ENCODE peak calls at places on chromosome 10, in five cellular contexts. One of them, this sample, is unnamed.

GRCh38 chr10:132656283-132657126 is 118.9 kb downstream of the INPP5A start:
- DNase-seq in hepatocyte: no peak
- DNase-seq in Caki2: no peak
- DNase-seq in MV-4-11: no peak
- DNase-seq in HEK293T: no peak
- DNase-seq in this sample: no peak

GRCh38 chr10:97851341-97852001 is 1.8 kb downstream of the GOLGA7B start:
- DNase-seq in hepatocyte: no peak
- DNase-seq in Caki2: no peak
- DNase-seq in HEK293T: no peak
- DNase-seq in MV-4-11: peak
- DNase-seq in this sample: no peak

GRCh38 chr10:3716093-3716492 is 68.9 kb downstream of the KLF6 start:
- DNase-seq in Caki2: no peak
- DNase-seq in hepatocyte: no peak
- DNase-seq in MV-4-11: no peak
- DNase-seq in HEK293T: no peak
- DNase-seq in this sample: no peak

GRCh38 chr10:1715821-1716220 is 21.5 kb downstream of the ADARB2 start:
- DNase-seq in HEK293T: peak
- DNase-seq in Caki2: peak
- DNase-seq in MV-4-11: no peak
- DNase-seq in hepatocyte: peak
- DNase-seq in this sample: peak

GRCh38 chr10:56586391-56586790 is 225.3 kb upstream of the ZWINT start:
- DNase-seq in HEK293T: no peak
- DNase-seq in Caki2: no peak
- DNase-seq in hepatocyte: no peak
- DNase-seq in MV-4-11: no peak
- DNase-seq in this sample: no peak

GRCh38 chr10:12981570-12981969 is 19.9 kb downstream of the CCDC3 start:
- DNase-seq in hepatocyte: no peak
- DNase-seq in MV-4-11: peak
- DNase-seq in HEK293T: no peak
- DNase-seq in Caki2: peak
- DNase-seq in this sample: peak

GRCh38 chr10:43124574-43125273 is 13.5 kb upstream of the CSGALNACT2 start:
- DNase-seq in HEK293T: no peak
- DNase-seq in Caki2: no peak
- DNase-seq in hepatocyte: no peak
- DNase-seq in MV-4-11: no peak
- DNase-seq in this sample: no peak

GRCh38 chr10:79049931-79050895 is 18.6 kb upstream of the ZMIZ1 start:
- DNase-seq in MV-4-11: no peak
- DNase-seq in HEK293T: no peak
- DNase-seq in hepatocyte: no peak
- DNase-seq in Caki2: no peak
- DNase-seq in this sample: no peak

GRCh38 chr10:71964669-71965515 is 697 bp downstream of the CHST3 start:
- DNase-seq in hepatocyte: peak
- DNase-seq in Caki2: peak
- DNase-seq in HEK293T: no peak
- DNase-seq in MV-4-11: no peak
- DNase-seq in this sample: no peak

GRCh38 chr10:58952747-58953466 is 223.5 kb upstream of the PHYHIPL start:
- DNase-seq in Caki2: peak
- DNase-seq in hepatocyte: peak
- DNase-seq in HEK293T: peak
- DNase-seq in MV-4-11: no peak
- DNase-seq in this sample: no peak

GRCh38 chr10:17736223-17736622 is 15.8 kb upstream of the TMEM236 start:
- DNase-seq in MV-4-11: no peak
- DNase-seq in Caki2: no peak
- DNase-seq in HEK293T: no peak
- DNase-seq in hepatocyte: no peak
- DNase-seq in this sample: no peak

GRCh38 chr10:53403688-53404087 is 631.1 kb upstream of the MBL2 start:
- DNase-seq in hepatocyte: peak
- DNase-seq in HEK293T: no peak
- DNase-seq in Caki2: no peak
- DNase-seq in MV-4-11: no peak
- DNase-seq in this sample: no peak

GRCh38 chr10:26931223-26931622 is 70.5 kb upstream of the ABI1 start:
- DNase-seq in hepatocyte: peak
- DNase-seq in HEK293T: no peak
- DNase-seq in MV-4-11: no peak
- DNase-seq in Caki2: no peak
- DNase-seq in this sample: no peak

GRCh38 chr10:113272511-113272910 is 280.3 kb upstream of the HABP2 start:
- DNase-seq in HEK293T: no peak
- DNase-seq in Caki2: no peak
- DNase-seq in hepatocyte: no peak
- DNase-seq in MV-4-11: no peak
- DNase-seq in this sample: no peak

GRCh38 chr10:48306870-48307531 is 524 bp downstream of the MAPK8 start:
- DNase-seq in MV-4-11: no peak
- DNase-seq in hepatocyte: peak
- DNase-seq in Caki2: peak
- DNase-seq in HEK293T: peak
- DNase-seq in this sample: no peak

GRCh38 chr10:21831986-21832735 is 171.4 kb downstream of the DNAJC1 start:
- DNase-seq in MV-4-11: no peak
- DNase-seq in Caki2: no peak
- DNase-seq in HEK293T: no peak
- DNase-seq in hepatocyte: no peak
- DNase-seq in this sample: no peak

GRCh38 chr10:118045842-118046490 is 775 bp downstream of the RAB11FIP2 start:
- DNase-seq in HEK293T: peak
- DNase-seq in Caki2: peak
- DNase-seq in hepatocyte: peak
- DNase-seq in MV-4-11: peak
- DNase-seq in this sample: no peak

GRCh38 chr10:121232494-121232893 is 365.8 kb downstream of the FGFR2 start:
- DNase-seq in MV-4-11: no peak
- DNase-seq in hepatocyte: no peak
- DNase-seq in HEK293T: no peak
- DNase-seq in Caki2: no peak
- DNase-seq in this sample: no peak

GRCh38 chr10:22534849-22535604 is 179.4 kb downstream of the PIP4K2A start:
- DNase-seq in HEK293T: no peak
- DNase-seq in MV-4-11: no peak
- DNase-seq in hepatocyte: no peak
- DNase-seq in Caki2: no peak
- DNase-seq in this sample: no peak

GRCh38 chr10:44293306-44293778 is 91.6 kb downstream of the CXCL12 start:
- DNase-seq in MV-4-11: no peak
- DNase-seq in Caki2: no peak
- DNase-seq in hepatocyte: no peak
- DNase-seq in HEK293T: no peak
- DNase-seq in this sample: no peak

GRCh38 chr10:43623351-43623750 is 17.1 kb downstream of the ZNF485 start:
- DNase-seq in HEK293T: no peak
- DNase-seq in Caki2: no peak
- DNase-seq in MV-4-11: peak
- DNase-seq in hepatocyte: no peak
- DNase-seq in this sample: no peak

GRCh38 chr10:5317547-5318107 is 47.1 kb upstream of the UCN3 start:
- DNase-seq in Caki2: peak
- DNase-seq in HEK293T: no peak
- DNase-seq in MV-4-11: peak
- DNase-seq in hepatocyte: no peak
- DNase-seq in this sample: peak

GRCh38 chr10:14691359-14691758 is 83.3 kb downstream of the FAM107B start:
- DNase-seq in MV-4-11: no peak
- DNase-seq in HEK293T: peak
- DNase-seq in hepatocyte: no peak
- DNase-seq in Caki2: no peak
- DNase-seq in this sample: no peak

GRCh38 chr10:104128214-104128613 is 6.2 kb downstream of the SFR1 start:
- DNase-seq in hepatocyte: no peak
- DNase-seq in Caki2: peak
- DNase-seq in MV-4-11: no peak
- DNase-seq in HEK293T: no peak
- DNase-seq in this sample: no peak

GRCh38 chr10:52566471-52567246 is 205.9 kb downstream of the MBL2 start:
- DNase-seq in MV-4-11: peak
- DNase-seq in hepatocyte: peak
- DNase-seq in Caki2: peak
- DNase-seq in HEK293T: peak
- DNase-seq in this sample: no peak

GRCh38 chr10:96651998-96652431 is 65.2 kb upstream of the TM9SF3 start:
- DNase-seq in MV-4-11: peak
- DNase-seq in Caki2: no peak
- DNase-seq in HEK293T: no peak
- DNase-seq in hepatocyte: no peak
- DNase-seq in this sample: no peak

GRCh38 chr10:47376522-47377220 is 7.4 kb downstream of the ZNF488 start:
- DNase-seq in MV-4-11: no peak
- DNase-seq in hepatocyte: no peak
- DNase-seq in HEK293T: no peak
- DNase-seq in Caki2: no peak
- DNase-seq in this sample: no peak

GRCh38 chr10:49700997-49701396 is 21.5 kb downstream of the C10orf53 start:
- DNase-seq in HEK293T: peak
- DNase-seq in hepatocyte: no peak
- DNase-seq in MV-4-11: no peak
- DNase-seq in Caki2: peak
- DNase-seq in this sample: no peak

GRCh38 chr10:17113889-17114288 is 15.7 kb downstream of the CUBN start:
- DNase-seq in HEK293T: no peak
- DNase-seq in Caki2: no peak
- DNase-seq in hepatocyte: peak
- DNase-seq in MV-4-11: no peak
- DNase-seq in this sample: peak

GRCh38 chr10:17883621-17884020 is 68.1 kb upstream of the SLC39A12 start:
- DNase-seq in hepatocyte: no peak
- DNase-seq in Caki2: no peak
- DNase-seq in MV-4-11: no peak
- DNase-seq in HEK293T: no peak
- DNase-seq in this sample: no peak

GRCh38 chr10:70508912-70509366 is 30.4 kb downstream of the PALD1 start:
- DNase-seq in Caki2: no peak
- DNase-seq in HEK293T: no peak
- DNase-seq in hepatocyte: peak
- DNase-seq in MV-4-11: peak
- DNase-seq in this sample: no peak

GRCh38 chr10:72762042-72762441 is 70.1 kb downstream of the MCU start:
- DNase-seq in MV-4-11: no peak
- DNase-seq in Caki2: no peak
- DNase-seq in HEK293T: no peak
- DNase-seq in hepatocyte: no peak
- DNase-seq in this sample: no peak

GRCh38 chr10:22317121-22317370 is 858 bp downstream of the COMMD3 start:
- DNase-seq in hepatocyte: no peak
- DNase-seq in Caki2: no peak
- DNase-seq in HEK293T: no peak
- DNase-seq in MV-4-11: no peak
- DNase-seq in this sample: no peak

GRCh38 chr10:124092270-124093075 is 925 bp downstream of the CHST15 start:
- DNase-seq in hepatocyte: peak
- DNase-seq in Caki2: peak
- DNase-seq in MV-4-11: no peak
- DNase-seq in HEK293T: peak
- DNase-seq in this sample: no peak

GRCh38 chr10:125002044-125002422 is 60.1 kb downstream of the ZRANB1 start:
- DNase-seq in Caki2: no peak
- DNase-seq in MV-4-11: no peak
- DNase-seq in hepatocyte: no peak
- DNase-seq in HEK293T: no peak
- DNase-seq in this sample: no peak

GRCh38 chr10:113585949-113586348 is 33.1 kb downstream of the HABP2 start:
- DNase-seq in hepatocyte: no peak
- DNase-seq in MV-4-11: no peak
- DNase-seq in Caki2: peak
- DNase-seq in HEK293T: no peak
- DNase-seq in this sample: no peak

GRCh38 chr10:50021646-50022045 is 33.4 kb downstream of the AGAP6 start:
- DNase-seq in Caki2: no peak
- DNase-seq in hepatocyte: no peak
- DNase-seq in HEK293T: no peak
- DNase-seq in MV-4-11: no peak
- DNase-seq in this sample: no peak

GRCh38 chr10:44512345-44513095 is 127.6 kb upstream of the CXCL12 start:
- DNase-seq in HEK293T: no peak
- DNase-seq in Caki2: no peak
- DNase-seq in MV-4-11: no peak
- DNase-seq in hepatocyte: peak
- DNase-seq in this sample: no peak

This sample was measured in keratinocyte.